ENCODE peak calls at places on chromosomes 5 and 9, in four cellular contexts. V is kidney, Y is bronchial epithelial cell, E is ovary. S is an unnamed sample.
A peak's percentile ranks its signal among the peaks of the same experiment; 100 is the strongest.

GRCh38 chr9:98658965-98659364 is 49.8 kb downstream of the GABBR2 start:
- DNase-seq in V (no peak), Y (no peak), E (no peak), S (no peak)

GRCh38 chr5:86896916-86897315 is 279.2 kb downstream of the COX7C start:
- DNase-seq in E (no peak), Y (no peak), V (no peak), S (no peak)

GRCh38 chr5:6713274-6714181 is at the start of gene TENT4A:
- DNase-seq in Y (no peak), E (peak; percentile 72), V (peak; percentile 89), S (no peak)

GRCh38 chr9:134333234-134333873 is 7.1 kb downstream of the RXRA start:
- DNase-seq in E (peak; percentile 53), V (peak; percentile 84), Y (no peak), S (no peak)

GRCh38 chr5:178083942-178084341 is 29.4 kb upstream of the N4BP3 start:
- DNase-seq in Y (no peak), V (no peak), E (no peak), S (no peak)

GRCh38 chr5:73998496-73998895 is 372.5 kb downstream of the ARHGEF28 start:
- DNase-seq in Y (peak; percentile 72), E (no peak), V (no peak), S (no peak)

GRCh38 chr5:68817696-68818695 is 275.8 kb upstream of the SLC30A5 start:
- DNase-seq in V (no peak), Y (no peak), E (no peak), S (no peak)

GRCh38 chr9:36936498-36936831 is 97.6 kb downstream of the PAX5 start:
- DNase-seq in E (no peak), Y (no peak), V (no peak), S (no peak)

GRCh38 chr9:77975023-77975422 is 56.6 kb downstream of the GNAQ start:
- DNase-seq in V (no peak), E (no peak), Y (no peak), S (no peak)

GRCh38 chr5:59999056-59999455 is 105.5 kb upstream of the PDE4D start:
- DNase-seq in E (no peak), Y (no peak), V (no peak), S (no peak)

GRCh38 chr9:76985581-76985980 is 33.9 kb upstream of the FOXB2 start:
- DNase-seq in Y (no peak), V (no peak), E (no peak), S (no peak)

GRCh38 chr9:135988493-135988892 is 27.3 kb upstream of the UBAC1 start:
- DNase-seq in V (no peak), Y (no peak), E (no peak), S (no peak)

GRCh38 chr9:127921592-127922120 is 4.8 kb upstream of the ST6GALNAC4 start:
- DNase-seq in Y (no peak), V (peak; percentile 88), E (peak; percentile 78), S (peak; percentile 77)

GRCh38 chr9:112112519-112112918 is 62.6 kb downstream of the SUSD1 start:
- DNase-seq in Y (peak; percentile 97), V (no peak), E (no peak), S (no peak)

GRCh38 chr5:75049581-75050274 is 2.6 kb downstream of the GCNT4 start:
- DNase-seq in E (peak; percentile 41), V (no peak), Y (peak; percentile 79), S (peak; percentile 62)

GRCh38 chr5:10306806-10307205 is 896 bp downstream of the CMBL start:
- DNase-seq in V (no peak), Y (no peak), E (no peak), S (no peak)

GRCh38 chr5:39148983-39149534 is 70.3 kb downstream of the FYB1 start:
- DNase-seq in E (no peak), V (no peak), Y (peak; percentile 41), S (no peak)

GRCh38 chr9:106860731-106861584 is 2.0 kb upstream of the ZNF462 start:
- DNase-seq in E (peak; percentile 53), Y (peak; percentile 44), V (peak; percentile 81), S (peak; percentile 46)

GRCh38 chr5:172370648-172371248 is 83.6 kb downstream of the SH3PXD2B start:
- DNase-seq in E (no peak), V (no peak), Y (peak; percentile 62), S (peak; percentile 23)

GRCh38 chr5:150258126-150258525 is 31.4 kb downstream of the CAMK2A start:
- DNase-seq in V (no peak), E (no peak), Y (no peak), S (no peak)

GRCh38 chr5:142323480-142324376 is 1.1 kb downstream of the SPRY4 start:
- DNase-seq in E (peak; percentile 23), V (no peak), Y (no peak), S (no peak)

DNA sequence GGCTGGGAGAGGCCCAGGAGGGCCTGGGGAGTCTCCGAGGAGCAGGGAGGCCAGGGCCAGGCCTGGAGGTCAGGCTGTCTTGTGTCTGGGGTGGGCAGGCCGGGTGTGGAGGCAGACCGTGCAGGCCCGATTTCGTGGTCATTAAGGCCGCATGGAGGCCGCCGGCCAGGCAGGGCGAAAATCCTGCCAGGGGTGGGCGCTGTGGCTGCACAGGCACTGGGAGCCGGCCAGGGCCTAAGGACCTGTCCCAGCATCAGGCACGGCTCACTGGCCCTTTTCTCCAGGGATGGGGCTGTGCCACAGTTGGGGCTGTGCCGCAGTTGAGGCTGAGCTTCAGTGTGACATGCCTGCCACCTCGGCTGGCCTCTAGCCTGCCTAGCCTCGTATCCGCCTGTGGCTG is 35.9 kb downstream of the ASS1 start:
- DNase-seq in V (peak; percentile 62), E (no peak), Y (no peak), S (peak; percentile 68)
- TF ChIP-seq CTCF in V (no peak), E (no peak), Y (no peak), S (no peak)

GRCh38 chr5:132468665-132469379 is 21.8 kb downstream of the IRF1 start:
- DNase-seq in V (no peak), Y (no peak), E (no peak), S (no peak)

GRCh38 chr5:132470596-132470995 is 20.0 kb downstream of the IRF1 start:
- DNase-seq in Y (no peak), E (no peak), V (peak; percentile 64), S (no peak)

GRCh38 chr5:132471006-132471907 is 19.3 kb downstream of the IRF1 start:
- DNase-seq in Y (no peak), V (peak; percentile 6), E (no peak), S (no peak)

GRCh38 chr5:132467292-132467984 is 23.1 kb downstream of the IRF1 start:
- DNase-seq in E (peak; percentile 5), V (peak; percentile 39), Y (no peak), S (no peak)

DNA sequence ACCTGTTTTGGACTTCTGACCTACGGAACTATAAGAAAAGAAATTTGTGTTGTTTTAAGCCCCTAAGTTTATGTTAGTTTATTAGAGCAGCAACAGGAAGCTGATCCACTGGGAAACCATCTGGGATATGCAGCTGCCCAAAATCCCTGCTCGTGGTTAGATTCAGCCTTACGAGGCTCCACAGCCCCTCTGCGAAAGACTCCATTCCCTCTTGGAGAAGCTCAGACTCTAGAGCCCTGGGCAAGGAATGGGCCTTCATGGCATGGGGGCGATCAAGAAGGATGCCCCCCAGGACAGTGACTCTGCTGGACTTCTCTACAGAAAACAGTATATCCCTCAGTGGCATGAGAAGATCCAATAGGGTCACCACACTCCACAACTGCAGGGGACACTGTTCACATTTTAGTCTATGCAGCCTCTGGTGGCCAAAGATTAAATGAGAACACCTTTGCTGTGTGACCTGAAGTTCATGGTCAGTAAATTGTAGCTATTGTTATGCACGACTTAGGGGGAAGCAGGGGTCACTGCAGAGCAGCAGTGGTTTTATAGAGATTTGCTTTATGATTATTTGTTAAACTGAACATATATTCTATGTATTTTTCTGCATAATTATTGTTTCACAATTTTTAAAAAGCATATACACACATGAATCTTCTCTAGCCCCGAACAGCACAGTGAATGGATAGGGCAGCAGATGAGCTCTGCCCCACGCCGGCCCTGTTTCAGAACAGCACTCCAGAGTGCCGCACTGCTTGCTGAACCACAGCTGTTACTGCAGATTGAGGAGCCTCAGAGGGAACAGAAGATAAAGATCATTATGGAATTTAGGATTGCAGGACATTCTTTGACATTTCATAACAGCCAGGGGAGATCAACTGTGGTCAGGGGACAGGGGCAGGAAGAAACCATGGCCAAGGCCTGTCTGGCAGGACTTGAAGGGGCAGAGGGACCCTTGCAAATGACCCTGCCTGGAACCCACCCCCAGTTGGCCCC is 20.9 kb downstream of the IRF1 start:
- DNase-seq in E (no peak), Y (no peak), V (peak; percentile 86), S (no peak)
- TF ChIP-seq CTCF in E (no peak), Y (no peak), V (no peak), S (no peak)

DNA sequence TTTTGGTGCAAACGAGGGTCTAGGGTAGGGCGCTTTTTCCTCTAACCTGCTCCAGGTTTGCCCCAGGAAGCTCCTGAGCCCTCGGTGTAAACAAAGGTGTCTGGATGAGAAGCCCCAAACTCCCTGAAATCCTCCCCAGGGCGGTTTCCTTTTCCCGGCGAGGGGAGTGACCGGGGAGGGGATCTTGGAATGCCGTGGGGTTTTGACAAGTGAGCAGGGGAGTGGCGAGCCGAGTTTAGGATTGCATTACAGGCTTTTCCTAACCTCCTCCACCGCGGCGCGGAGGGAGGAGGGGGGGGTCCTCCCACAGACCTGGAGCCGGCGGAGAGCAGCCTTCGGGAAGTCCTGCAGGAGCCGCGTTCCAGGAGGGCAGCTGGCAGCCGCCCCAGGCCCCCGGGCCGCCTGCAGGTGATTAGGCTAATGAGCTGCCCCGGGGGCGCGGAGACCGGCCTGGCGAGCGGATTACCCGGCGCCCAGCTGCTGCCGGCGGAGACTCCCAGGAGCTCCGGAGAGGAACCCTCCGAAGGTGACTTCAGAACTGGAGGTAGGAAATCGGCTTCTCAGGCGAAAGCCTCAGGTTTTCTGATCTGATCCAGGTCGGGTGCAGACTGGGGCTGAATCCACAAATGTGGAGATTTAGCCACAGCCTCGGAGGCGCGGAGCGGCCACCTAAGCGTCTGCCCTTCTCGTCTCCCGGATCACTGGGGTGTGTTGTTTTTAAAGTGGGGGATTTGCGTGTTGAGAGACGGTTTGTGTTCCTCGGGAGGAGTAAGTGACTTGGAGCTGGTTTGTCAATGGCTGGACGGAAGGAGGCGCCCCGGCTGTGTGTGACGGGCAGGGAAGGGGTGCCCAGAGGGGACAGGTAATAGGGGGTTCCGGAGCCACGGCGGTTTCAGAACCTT is 215.9 kb downstream of the PDZD2 start:
- DNase-seq in Y (peak; percentile 34), E (peak; percentile 60), V (peak; percentile 86), S (peak; percentile 62)
- TF ChIP-seq CTCF in Y (peak; percentile 63), E (peak; percentile 13), V (peak; percentile 12), S (no peak)

GRCh38 chr5:37310360-37310759 is 60.5 kb downstream of the NUP155 start:
- DNase-seq in E (no peak), V (no peak), Y (no peak), S (no peak)
- TF ChIP-seq CTCF in E (no peak), V (no peak), Y (no peak), S (no peak)

GRCh38 chr5:164597293-164597900 is 1092.0 kb downstream of the MAT2B start:
- DNase-seq in E (no peak), V (no peak), Y (peak; percentile 20), S (peak; percentile 18)
- TF ChIP-seq CTCF in E (no peak), V (no peak), Y (peak; percentile 39), S (peak; percentile 51)

GRCh38 chr5:97641081-97641480 is 458.0 kb upstream of the RIOK2 start:
- DNase-seq in V (no peak), E (no peak), Y (no peak), S (no peak)

GRCh38 chr5:97636766-97637165 is 453.7 kb upstream of the RIOK2 start:
- DNase-seq in V (no peak), Y (no peak), E (no peak), S (no peak)

DNA sequence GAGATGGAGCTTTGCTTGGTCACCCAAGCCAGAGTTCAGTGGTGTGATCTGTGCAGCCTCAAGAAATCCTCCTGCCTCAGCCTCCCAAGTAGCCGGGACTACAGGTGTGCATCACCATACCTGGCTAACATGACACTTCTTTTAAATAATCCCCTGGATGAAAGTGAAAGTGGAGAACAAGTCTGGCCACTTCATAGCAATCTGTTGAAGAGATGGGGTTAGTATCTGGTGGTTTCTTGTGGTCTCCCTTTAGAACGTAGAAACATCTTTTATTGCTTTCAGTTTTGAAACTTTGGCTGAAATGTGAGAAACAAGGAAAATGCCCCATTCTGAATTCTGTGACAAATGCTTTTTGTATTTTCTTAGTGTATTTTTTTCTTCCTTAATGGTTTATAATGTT is 452.5 kb upstream of the RIOK2 start:
- DNase-seq in E (no peak), V (no peak), Y (no peak), S (no peak)
- TF ChIP-seq CTCF in E (no peak), V (no peak), Y (no peak), S (no peak)

S was measured in endothelial cell.